ENCODE peak calls at places on chromosomes 2 and 18, in seven cellular contexts. J is small intestine, N is sigmoid colon, K is NT2/D1, G is upper lobe of left lung, D is psoas muscle, Y is mesenchymal stem cell. P is an unnamed sample. For H3K9me3, the result is how much of the 10 kb centered on the place peaks cover.

GRCh38 chr2:127400897-127401756 is 13.4 kb upstream of the MAP3K2 start:
- DNase-seq in N (no peak), K (no peak), G (no peak), J (peak), D (no peak), Y (peak), P (no peak)

GRCh38 chr2:33583194-33583938 is 15.7 kb downstream of the FAM98A start:
- DNase-seq in N (no peak), Y (peak), G (no peak), D (no peak), K (no peak), J (peak), P (no peak)

GRCh38 chr2:123380536-123380935 is 644.6 kb upstream of the CNTNAP5 start:
- DNase-seq in K (no peak), J (no peak), Y (no peak), G (no peak), D (no peak), N (no peak), P (no peak)

GRCh38 chr2:239710953-239711861 is 310.4 kb upstream of the HDAC4 start:
- DNase-seq in K (no peak), J (no peak), D (no peak), G (no peak), Y (no peak), N (peak), P (no peak)

GRCh38 chr2:198441246-198441645 is 636.9 kb downstream of the PLCL1 start:
- DNase-seq in D (no peak), Y (no peak), N (no peak), K (no peak), G (no peak), J (no peak), P (no peak)

GRCh38 chr18:24763765-24764548 is 303.5 kb downstream of the HRH4 start:
- DNase-seq in J (no peak), N (peak), K (no peak), Y (peak), G (no peak), D (no peak), P (no peak)

GRCh38 chr2:133776936-133777587 is 208.8 kb upstream of the NCKAP5 start:
- DNase-seq in K (no peak), J (no peak), Y (no peak), D (no peak), G (no peak), N (no peak), P (no peak)

GRCh38 chr2:240997141-240997855 is 1.1 kb upstream of the SNED1 start:
- DNase-seq in K (no peak), D (peak), J (no peak), Y (no peak), G (peak), N (peak), P (no peak)

GRCh38 chr18:14975431-14975830 is 227.5 kb downstream of the ANKRD30B start:
- DNase-seq in D (no peak), K (no peak), J (no peak), G (no peak), N (no peak), Y (no peak), P (no peak)

GRCh38 chr18:57910817-57911216 is 107.7 kb upstream of the ATP8B1 start:
- DNase-seq in J (no peak), K (no peak), D (no peak), Y (no peak), G (no peak), N (no peak), P (no peak)

GRCh38 chr2:37786854-37787253 is 115.4 kb upstream of the CDC42EP3 start:
- DNase-seq in J (peak), Y (no peak), D (peak), K (no peak), G (no peak), N (no peak), P (no peak)

GRCh38 chr2:184004945-184005672 is 593.2 kb upstream of the ZNF804A start:
- DNase-seq in G (no peak), J (no peak), D (no peak), K (no peak), N (no peak), Y (no peak), P (no peak)

GRCh38 chr2:207189040-207189439 is 23.3 kb upstream of the KLF7 start:
- DNase-seq in N (no peak), K (no peak), G (no peak), D (no peak), J (no peak), Y (no peak), P (no peak)

GRCh38 chr2:2663401-2664036 is 332.4 kb upstream of the MYT1L start:
- DNase-seq in K (no peak), G (no peak), N (peak), D (no peak), J (no peak), Y (peak), P (no peak)

GRCh38 chr2:56807861-56808260 is 624.1 kb downstream of the CCDC85A start:
- DNase-seq in K (no peak), J (no peak), D (no peak), N (no peak), Y (no peak), G (no peak), P (no peak)

GRCh38 chr2:56813490-56813889 is 629.7 kb downstream of the CCDC85A start:
- DNase-seq in K (no peak), J (no peak), D (no peak), N (no peak), Y (no peak), G (no peak), P (no peak)

GRCh38 chr2:56811401-56811800 is 627.6 kb downstream of the CCDC85A start:
- DNase-seq in N (no peak), J (no peak), K (no peak), G (no peak), Y (no peak), D (no peak), P (no peak)

GRCh38 chr2:56816666-56817065 is 632.9 kb downstream of the CCDC85A start:
- DNase-seq in G (no peak), D (no peak), J (no peak), N (peak), Y (no peak), K (no peak), P (no peak)

GRCh38 chr2:56812432-56812831 is 628.6 kb downstream of the CCDC85A start:
- DNase-seq in G (no peak), Y (no peak), D (no peak), J (no peak), K (no peak), N (no peak), P (no peak)
- H3K9me3 ChIP-seq in G (under half), Y (under half), D (under half), J (under half), K (under half), N (under half), P (under half)

DNA sequence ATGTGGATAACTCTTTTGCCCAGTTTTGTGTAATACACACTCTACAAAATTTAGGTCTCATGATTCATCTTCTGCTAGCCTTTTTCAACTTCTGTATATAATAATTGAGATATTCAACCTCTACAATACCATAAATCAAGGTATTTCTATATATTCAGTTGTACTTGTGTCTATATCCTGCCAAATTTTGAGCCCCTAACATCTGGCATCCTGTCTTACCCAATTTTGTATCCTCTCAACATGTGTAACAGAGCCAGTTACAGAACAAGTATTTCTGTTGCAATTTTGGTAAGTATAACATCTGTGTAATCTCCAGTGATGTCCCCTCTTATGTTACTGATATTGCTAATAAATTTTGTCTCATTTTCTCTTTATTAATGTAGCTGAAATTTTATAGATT is 145.8 kb downstream of the TRIB2 start:
- DNase-seq in G (no peak), J (no peak), Y (no peak), N (no peak), K (no peak), D (no peak), P (no peak)
- H3K9me3 ChIP-seq in G (under half), J (under half), Y (under half), N (under half), K (under half), D (under half), P (under half)

GRCh38 chr2:6845903-6846302 is 19.8 kb downstream of the CMPK2 start:
- DNase-seq in K (no peak), G (no peak), Y (no peak), J (no peak), N (no peak), D (no peak), P (no peak)
- H3K9me3 ChIP-seq in K (half or more), G (half or more), Y (half or more), J (under half), N (under half), D (half or more), P (under half)

DNA sequence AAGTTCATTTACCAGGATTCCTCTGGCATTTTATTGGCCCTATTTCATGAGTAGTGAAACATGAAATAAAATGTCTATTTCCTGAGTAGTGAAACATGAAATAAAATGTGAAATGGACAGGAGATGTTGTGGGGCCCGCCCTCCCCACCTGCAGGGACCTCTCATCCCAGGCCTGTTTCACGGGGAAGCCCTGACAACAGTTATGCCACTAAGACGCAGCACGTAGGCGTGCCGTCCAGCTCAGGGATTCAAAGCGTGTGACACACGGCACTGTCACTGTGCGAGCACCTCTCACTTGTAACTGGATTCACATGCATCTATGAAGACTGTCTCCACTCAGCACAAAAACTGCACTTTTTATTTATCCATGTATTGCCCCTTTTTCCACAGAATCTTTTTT is 83.4 kb upstream of the SNTG2 start:
- DNase-seq in Y (no peak), N (no peak), K (no peak), G (no peak), D (no peak), J (no peak), P (no peak)
- H3K9me3 ChIP-seq in Y (under half), N (under half), K (under half), G (under half), D (under half), J (under half), P (under half)

DNA sequence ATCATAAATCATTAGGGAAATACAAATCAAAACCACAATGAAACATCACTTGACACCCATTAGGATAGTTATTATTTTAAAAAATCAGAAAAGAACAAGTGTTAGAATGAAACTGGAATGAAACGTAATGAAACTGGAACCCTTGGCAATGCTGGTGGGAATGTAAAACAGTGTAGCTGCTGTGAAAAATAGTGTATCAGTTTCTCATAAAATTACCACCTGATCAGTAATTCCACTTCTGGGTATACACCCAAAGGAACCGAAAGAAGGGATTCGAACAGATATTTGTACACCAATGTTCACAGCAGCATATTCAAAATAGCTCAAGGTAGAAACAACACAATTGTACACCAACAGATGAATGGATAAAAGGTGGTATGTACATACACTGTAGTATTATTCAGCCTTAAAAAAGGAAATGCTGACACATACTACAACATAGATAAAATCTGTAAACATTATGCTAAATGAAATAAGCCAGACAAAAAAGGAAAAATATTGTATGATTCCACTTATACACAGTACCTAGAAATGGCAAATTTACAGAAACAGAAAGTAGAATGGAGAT is 27.0 kb downstream of the ROCK1 start:
- DNase-seq in Y (no peak), K (no peak), N (no peak), D (no peak), G (no peak), J (no peak), P (no peak)
- H3K9me3 ChIP-seq in Y (under half), K (under half), N (under half), D (under half), G (under half), J (under half), P (under half)

P was measured in T-helper 17 cell.